ENCODE peak calls at places on chromosomes 7 and 10, in four cellular contexts. X is heart left ventricle, S is HCT116, Y is erythroblast. Z is an unnamed sample.

GRCh38 chr7:140137078-140137477 is 39.7 kb downstream of the KDM7A start:
- DNase-seq in X (no peak), S (no peak), Y (no peak), Z (no peak)

GRCh38 chr7:138024765-138025164 is 22.9 kb upstream of the CREB3L2 start:
- DNase-seq in X (no peak), S (no peak), Y (no peak), Z (no peak)

GRCh38 chr7:139127648-139128047 is 18.1 kb upstream of the ZC3HAV1 start:
- DNase-seq in X (no peak), S (no peak), Y (peak; percentile 32), Z (no peak)

GRCh38 chr7:4734587-4735365 is 40.6 kb upstream of the AP5Z1 start:
- DNase-seq in X (no peak), S (no peak), Y (no peak), Z (no peak)

GRCh38 chr7:150948791-150949251 is 29.3 kb downstream of the KCNH2 start:
- DNase-seq in X (peak; percentile 45), S (no peak), Y (no peak), Z (no peak)

GRCh38 chr7:157409753-157410727 is 73.2 kb downstream of the DNAJB6 start:
- DNase-seq in X (peak; percentile 58), S (no peak), Y (no peak), Z (no peak)

GRCh38 chr10:97823734-97824133 is 25.9 kb upstream of the GOLGA7B start:
- DNase-seq in X (no peak), S (no peak), Y (no peak), Z (no peak)

GRCh38 chr7:128150223-128150622 is 90.9 kb upstream of the LEP start:
- DNase-seq in X (no peak), S (no peak), Y (no peak), Z (no peak)

GRCh38 chr10:117796394-117796793 is 250.3 kb downstream of the RAB11FIP2 start:
- DNase-seq in X (no peak), S (no peak), Y (no peak), Z (no peak)

GRCh38 chr10:113385021-113385975 is 167.6 kb upstream of the HABP2 start:
- DNase-seq in X (peak; percentile 87), S (peak; percentile 85), Y (peak; percentile 57), Z (peak; percentile 63)

GRCh38 chr7:91181949-91182348 is 82.3 kb upstream of the FZD1 start:
- DNase-seq in X (no peak), S (no peak), Y (no peak), Z (no peak)

GRCh38 chr7:45033261-45033930 is 33.4 kb downstream of the CCM2 start:
- DNase-seq in X (no peak), S (no peak), Y (no peak), Z (no peak)

GRCh38 chr7:15503603-15504280 is 58.1 kb downstream of the AGMO start:
- DNase-seq in X (no peak), S (no peak), Y (no peak), Z (no peak)

GRCh38 chr7:1225462-1226154 is 7.1 kb upstream of the UNCX start:
- DNase-seq in X (no peak), S (no peak), Y (peak; percentile 72), Z (no peak)

GRCh38 chr7:23767514-23767913 is 57.5 kb downstream of the STK31 start:
- DNase-seq in X (no peak), S (no peak), Y (peak; percentile 3), Z (no peak)

GRCh38 chr10:124646483-124647352 is 97.5 kb downstream of the FAM53B start:
- DNase-seq in X (peak; percentile 88), S (no peak), Y (peak; percentile 93), Z (peak; percentile 52)

GRCh38 chr7:138885383-138886147 is 87.6 kb upstream of the ATP6V0A4 start:
- DNase-seq in X (no peak), S (no peak), Y (peak; percentile 15), Z (no peak)

GRCh38 chr7:143906895-143907294 is 4.9 kb upstream of the TCAF1 start:
- DNase-seq in X (no peak), S (no peak), Y (no peak), Z (no peak)

GRCh38 chr10:17113889-17114288 is 15.7 kb downstream of the CUBN start:
- DNase-seq in X (no peak), S (no peak), Y (no peak), Z (no peak)

GRCh38 chr7:157849341-157849596 is 512.5 kb downstream of the DNAJB6 start:
- DNase-seq in X (no peak), S (no peak), Y (no peak), Z (no peak)

GRCh38 chr7:71665716-71666115 is 533.8 kb downstream of the GALNT17 start:
- DNase-seq in X (no peak), S (no peak), Y (no peak), Z (no peak)

GRCh38 chr10:16437540-16437894 is 707 bp downstream of the PTER start:
- DNase-seq in X (no peak), S (no peak), Y (no peak), Z (no peak)

GRCh38 chr7:129423700-129424410 is 10.4 kb upstream of the STRIP2 start:
- DNase-seq in X (no peak), S (no peak), Y (peak; percentile 80), Z (no peak)

GRCh38 chr7:98148607-98149006 is 41.9 kb downstream of the LMTK2 start:
- DNase-seq in X (no peak), S (no peak), Y (no peak), Z (no peak)

GRCh38 chr7:98151884-98152283 is 45.2 kb downstream of the LMTK2 start:
- DNase-seq in X (no peak), S (no peak), Y (no peak), Z (no peak)

GRCh38 chr7:98149293-98149692 is 42.6 kb downstream of the LMTK2 start:
- DNase-seq in X (no peak), S (no peak), Y (no peak), Z (no peak)
- TF ChIP-seq POLR2A in X (no peak), S (no peak), Y (no peak), Z (no peak)

GRCh38 chr7:39565538-39565937 is 666 bp upstream of the YAE1 start:
- DNase-seq in X (no peak), S (no peak), Y (no peak), Z (no peak)
- TF ChIP-seq POLR2A in X (no peak), S (no peak), Y (no peak), Z (no peak)

GRCh38 chr7:134461921-134462320 is 3.0 kb upstream of the AKR1B1 start:
- DNase-seq in X (no peak), S (no peak), Y (no peak), Z (no peak)

GRCh38 chr7:134460000-134460399 is 1.1 kb upstream of the AKR1B1 start:
- DNase-seq in X (no peak), S (no peak), Y (no peak), Z (no peak)

GRCh38 chr7:134463751-134464150 is 4.9 kb upstream of the AKR1B1 start:
- DNase-seq in X (no peak), S (no peak), Y (no peak), Z (no peak)

GRCh38 chr7:134464496-134464895 is 5.6 kb upstream of the AKR1B1 start:
- DNase-seq in X (no peak), S (no peak), Y (no peak), Z (no peak)

DNA sequence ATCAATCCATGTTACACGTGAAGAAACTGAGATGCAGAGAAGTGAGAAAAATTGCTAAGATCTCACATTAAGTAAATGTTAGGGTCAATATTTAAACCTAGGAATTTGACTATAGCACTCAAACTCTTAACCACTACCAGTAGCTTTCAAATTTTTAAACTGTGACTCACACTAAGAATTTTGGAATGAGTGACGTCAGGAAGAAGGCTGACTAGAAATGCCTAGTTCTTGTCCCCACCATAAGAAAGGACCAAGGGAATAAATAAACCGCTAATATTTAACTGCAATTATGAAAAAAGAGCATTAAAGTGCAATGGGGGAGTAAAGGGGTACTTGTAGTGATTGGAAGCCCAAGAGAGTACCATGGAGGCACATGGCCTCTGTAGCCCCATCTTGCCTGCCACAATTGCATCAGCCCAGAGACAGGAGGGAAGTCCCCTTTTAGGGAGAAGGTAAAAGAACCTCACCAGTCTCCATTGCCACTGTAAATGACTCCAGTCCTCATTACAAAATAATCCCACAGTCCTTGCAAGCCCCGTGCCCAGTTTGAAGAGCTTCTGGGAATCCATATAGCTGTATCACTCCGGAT is 3.5 kb upstream of the AKR1B1 start:
- DNase-seq in X (no peak), S (no peak), Y (no peak), Z (peak; percentile 67)
- TF ChIP-seq POLR2A in X (no peak), S (no peak), Y (no peak), Z (no peak)

DNA sequence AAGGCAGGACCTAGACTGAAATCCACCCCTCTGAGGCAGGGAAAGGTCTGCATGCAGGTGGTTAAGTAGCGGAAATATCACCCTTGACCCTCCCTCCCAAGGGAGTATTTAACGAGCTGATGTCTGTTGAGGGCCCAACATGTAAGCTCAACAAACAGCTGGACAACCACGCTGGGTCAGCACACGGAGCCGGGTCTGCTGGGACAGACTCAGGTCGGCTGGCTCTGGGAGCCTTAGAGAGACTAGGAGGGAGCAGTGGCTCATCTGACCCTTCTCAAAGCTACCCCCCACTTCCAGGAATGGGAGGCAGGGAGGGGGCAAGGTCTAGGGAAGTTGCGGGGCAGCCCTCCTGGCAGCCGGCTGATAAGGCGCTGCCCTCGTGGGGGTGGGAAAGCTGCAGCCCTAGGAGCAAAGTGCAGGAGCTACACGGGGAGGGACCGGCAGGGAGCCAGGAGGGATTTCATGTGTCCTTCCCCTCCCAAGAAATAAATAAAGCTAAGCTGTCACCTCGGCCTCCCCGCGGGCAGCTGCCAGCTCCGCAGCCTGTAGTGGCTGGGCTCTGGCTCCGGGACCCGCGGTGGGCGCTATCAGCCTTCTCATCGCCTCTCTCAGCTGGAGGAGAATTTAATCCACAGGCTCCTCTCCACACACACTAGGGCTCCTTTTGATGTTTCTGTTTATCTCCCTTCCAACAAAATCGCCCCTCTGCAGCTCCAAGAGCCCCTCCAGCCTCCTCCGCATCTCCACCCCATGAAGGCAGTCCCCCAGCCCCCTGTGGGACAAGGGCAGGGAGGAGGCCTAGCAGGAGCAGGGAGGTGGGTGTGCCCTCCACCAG is 80.8 kb downstream of the C10orf105 start:
- DNase-seq in X (no peak), S (no peak), Y (peak; percentile 84), Z (no peak)
- TF ChIP-seq POLR2A in X (no peak), S (no peak), Y (no peak), Z (no peak)

GRCh38 chr7:2309889-2310331 is 4.3 kb downstream of the SNX8 start:
- DNase-seq in X (no peak), S (peak; percentile 67), Y (no peak), Z (peak; percentile 96)

GRCh38 chr7:2314209-2314955 is at the start of gene SNX8:
- DNase-seq in X (peak; percentile 96), S (peak; percentile 76), Y (peak; percentile 96), Z (peak; percentile 100)

GRCh38 chr7:2315787-2316186 is 1.5 kb upstream of the SNX8 start:
- DNase-seq in X (no peak), S (no peak), Y (no peak), Z (no peak)

GRCh38 chr7:2313450-2314208 is 612 bp downstream of the SNX8 start:
- DNase-seq in X (no peak), S (no peak), Y (peak; percentile 69), Z (peak; percentile 67)

DNA sequence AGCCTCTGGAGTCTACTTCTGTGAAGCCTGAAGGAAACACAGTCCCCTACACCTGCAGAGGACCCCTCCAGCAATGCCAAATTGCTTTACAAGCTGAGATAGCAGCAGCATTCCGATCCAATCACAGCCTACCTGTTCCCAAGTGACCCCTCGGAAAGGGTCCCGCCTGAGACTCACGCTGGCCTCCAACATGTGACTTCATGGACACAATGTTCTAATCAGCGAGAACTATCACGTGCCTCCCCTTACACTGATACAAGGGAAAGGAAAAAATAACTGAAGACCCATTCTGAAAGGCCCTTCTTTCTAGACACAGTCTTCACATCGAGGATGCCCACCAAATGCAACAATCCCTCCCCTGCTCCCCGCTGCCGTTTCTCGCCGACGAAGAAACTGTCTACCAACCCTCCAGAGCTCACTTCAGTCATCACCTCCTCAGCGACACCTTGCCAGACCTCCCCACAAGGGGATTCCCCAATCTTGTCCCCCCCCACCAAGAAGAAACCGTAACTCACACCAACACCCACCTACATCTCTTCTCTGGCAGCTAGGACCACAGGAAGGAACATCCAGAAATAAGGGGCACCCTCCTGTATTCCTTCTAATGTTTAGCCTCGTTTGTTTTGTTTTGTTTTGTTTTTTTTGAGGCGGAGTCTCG is 1.8 kb downstream of the SNX8 start:
- DNase-seq in X (no peak), S (no peak), Y (no peak), Z (no peak)
- TF ChIP-seq POLR2A in X (no peak), S (no peak), Y (no peak), Z (no peak)

Z was measured in H54.